ENCODE peak calls at places on chromosomes 3 and 15, in five cellular contexts. One of them, this sample, is unnamed.
A peak's percentile ranks its signal among the peaks of the same experiment; 100 is the strongest.

GRCh38 chr3:196203833-196204232 is 7.4 kb downstream of the ZDHHC19 start:
- DNase-seq in right lobe of liver: no peak
- DNase-seq in pancreas: no peak
- DNase-seq in hepatocyte: no peak
- DNase-seq in left ventricle myocardium inferior: no peak
- DNase-seq in this sample: no peak

GRCh38 chr3:186821429-186822367 is 15.4 kb upstream of the RFC4 start:
- DNase-seq in left ventricle myocardium inferior: no peak
- DNase-seq in pancreas: no peak
- DNase-seq in right lobe of liver: no peak
- DNase-seq in hepatocyte: peak; percentile 76
- DNase-seq in this sample: no peak

GRCh38 chr15:56783857-56784661 is 50.8 kb upstream of the ZNF280D start:
- DNase-seq in pancreas: no peak
- DNase-seq in left ventricle myocardium inferior: no peak
- DNase-seq in right lobe of liver: no peak
- DNase-seq in hepatocyte: no peak
- DNase-seq in this sample: no peak

GRCh38 chr3:129065727-129066087 is 5.1 kb downstream of the GP9 start:
- DNase-seq in hepatocyte: no peak
- DNase-seq in pancreas: no peak
- DNase-seq in left ventricle myocardium inferior: no peak
- DNase-seq in right lobe of liver: no peak
- DNase-seq in this sample: no peak

GRCh38 chr3:72445827-72446405 is 402.3 kb downstream of the SHQ1 start:
- DNase-seq in right lobe of liver: no peak
- DNase-seq in left ventricle myocardium inferior: no peak
- DNase-seq in pancreas: no peak
- DNase-seq in hepatocyte: no peak
- DNase-seq in this sample: no peak

GRCh38 chr15:74730619-74731316 is 5.4 kb upstream of the CYP1A1 start:
- DNase-seq in hepatocyte: peak; percentile 37
- DNase-seq in right lobe of liver: peak; percentile 33
- DNase-seq in pancreas: no peak
- DNase-seq in left ventricle myocardium inferior: no peak
- DNase-seq in this sample: no peak

GRCh38 chr3:96576935-96577334 is 237.5 kb upstream of the EPHA6 start:
- DNase-seq in pancreas: no peak
- DNase-seq in hepatocyte: no peak
- DNase-seq in right lobe of liver: no peak
- DNase-seq in left ventricle myocardium inferior: no peak
- DNase-seq in this sample: no peak

GRCh38 chr3:174002543-174002942 is 605.0 kb downstream of the NLGN1 start:
- DNase-seq in hepatocyte: peak; percentile 13
- DNase-seq in right lobe of liver: no peak
- DNase-seq in pancreas: no peak
- DNase-seq in left ventricle myocardium inferior: no peak
- DNase-seq in this sample: no peak

GRCh38 chr3:8001712-8002111 is 499.9 kb upstream of the LMCD1 start:
- DNase-seq in hepatocyte: no peak
- DNase-seq in right lobe of liver: no peak
- DNase-seq in left ventricle myocardium inferior: peak; percentile 35
- DNase-seq in pancreas: no peak
- DNase-seq in this sample: no peak

GRCh38 chr3:163056874-163057497 is 1560.4 kb downstream of the OTOL1 start:
- DNase-seq in pancreas: no peak
- DNase-seq in right lobe of liver: no peak
- DNase-seq in hepatocyte: peak; percentile 70
- DNase-seq in left ventricle myocardium inferior: no peak
- DNase-seq in this sample: no peak

GRCh38 chr3:64185436-64185835 is 39.8 kb downstream of the PRICKLE2 start:
- DNase-seq in right lobe of liver: no peak
- DNase-seq in pancreas: no peak
- DNase-seq in hepatocyte: no peak
- DNase-seq in left ventricle myocardium inferior: no peak
- DNase-seq in this sample: no peak

GRCh38 chr15:73886717-73887345 is 13.5 kb downstream of the TBC1D21 start:
- DNase-seq in pancreas: no peak
- DNase-seq in left ventricle myocardium inferior: no peak
- DNase-seq in hepatocyte: no peak
- DNase-seq in right lobe of liver: no peak
- DNase-seq in this sample: no peak

GRCh38 chr3:53071882-53072431 is 26.1 kb upstream of the SFMBT1 start:
- DNase-seq in right lobe of liver: no peak
- DNase-seq in left ventricle myocardium inferior: no peak
- DNase-seq in pancreas: no peak
- DNase-seq in hepatocyte: no peak
- DNase-seq in this sample: no peak

GRCh38 chr15:68417897-68418296 is 14.1 kb downstream of the ITGA11 start:
- DNase-seq in pancreas: no peak
- DNase-seq in right lobe of liver: no peak
- DNase-seq in hepatocyte: no peak
- DNase-seq in left ventricle myocardium inferior: no peak
- DNase-seq in this sample: no peak

GRCh38 chr3:2589336-2589969 is 490.8 kb downstream of the CNTN4 start:
- DNase-seq in pancreas: no peak
- DNase-seq in left ventricle myocardium inferior: no peak
- DNase-seq in right lobe of liver: no peak
- DNase-seq in hepatocyte: no peak
- DNase-seq in this sample: peak; percentile 26

GRCh38 chr3:136733317-136733833 is 18.8 kb downstream of the STAG1 start:
- DNase-seq in pancreas: no peak
- DNase-seq in left ventricle myocardium inferior: no peak
- DNase-seq in hepatocyte: no peak
- DNase-seq in right lobe of liver: no peak
- DNase-seq in this sample: no peak

GRCh38 chr3:182544542-182544941 is 248.8 kb upstream of the ATP11B start:
- DNase-seq in right lobe of liver: no peak
- DNase-seq in pancreas: no peak
- DNase-seq in left ventricle myocardium inferior: no peak
- DNase-seq in hepatocyte: no peak
- DNase-seq in this sample: no peak

GRCh38 chr3:177286034-177286433 is 88.8 kb upstream of the TBL1XR1 start:
- DNase-seq in right lobe of liver: no peak
- DNase-seq in pancreas: no peak
- DNase-seq in hepatocyte: peak; percentile 60
- DNase-seq in left ventricle myocardium inferior: no peak
- DNase-seq in this sample: peak; percentile 1

GRCh38 chr3:60070366-60070765 is 1020.5 kb upstream of the CFAP20DC start:
- DNase-seq in pancreas: no peak
- DNase-seq in right lobe of liver: no peak
- DNase-seq in hepatocyte: no peak
- DNase-seq in left ventricle myocardium inferior: no peak
- DNase-seq in this sample: no peak

GRCh38 chr15:100842756-100843730 is 36.6 kb upstream of the ALDH1A3 start:
- DNase-seq in right lobe of liver: no peak
- DNase-seq in hepatocyte: peak; percentile 22
- DNase-seq in pancreas: no peak
- DNase-seq in left ventricle myocardium inferior: no peak
- DNase-seq in this sample: no peak

GRCh38 chr15:67004142-67004541 is 61.3 kb upstream of the SMAD3 start:
- DNase-seq in right lobe of liver: no peak
- DNase-seq in left ventricle myocardium inferior: no peak
- DNase-seq in pancreas: no peak
- DNase-seq in hepatocyte: no peak
- DNase-seq in this sample: no peak

GRCh38 chr15:72155021-72155621 is 36.9 kb downstream of the SENP8 start:
- DNase-seq in left ventricle myocardium inferior: peak; percentile 75
- DNase-seq in pancreas: peak; percentile 96
- DNase-seq in right lobe of liver: peak; percentile 71
- DNase-seq in hepatocyte: peak; percentile 64
- DNase-seq in this sample: peak; percentile 100

GRCh38 chr3:125116311-125117069 is 60.7 kb upstream of the HEG1 start:
- DNase-seq in left ventricle myocardium inferior: no peak
- DNase-seq in pancreas: no peak
- DNase-seq in hepatocyte: peak; percentile 41
- DNase-seq in right lobe of liver: no peak
- DNase-seq in this sample: peak; percentile 80

GRCh38 chr3:188253800-188254452 is 100.0 kb downstream of the LPP start:
- DNase-seq in right lobe of liver: no peak
- DNase-seq in pancreas: no peak
- DNase-seq in left ventricle myocardium inferior: no peak
- DNase-seq in hepatocyte: no peak
- DNase-seq in this sample: no peak

GRCh38 chr15:70775160-70775559 is 11.8 kb upstream of the UACA start:
- DNase-seq in pancreas: no peak
- DNase-seq in left ventricle myocardium inferior: no peak
- DNase-seq in hepatocyte: no peak
- DNase-seq in right lobe of liver: no peak
- DNase-seq in this sample: no peak
- H3K4me1 ChIP-seq in pancreas: no peaks in the 10 kb centered on the region
- H3K4me1 ChIP-seq in left ventricle myocardium inferior: no peaks in the 10 kb centered on the region
- H3K4me1 ChIP-seq in hepatocyte: no peaks in the 10 kb centered on the region
- H3K4me1 ChIP-seq in right lobe of liver: no peaks in the 10 kb centered on the region
- H3K4me1 ChIP-seq in this sample: peaks cover 13% of the 10 kb centered on the region

DNA sequence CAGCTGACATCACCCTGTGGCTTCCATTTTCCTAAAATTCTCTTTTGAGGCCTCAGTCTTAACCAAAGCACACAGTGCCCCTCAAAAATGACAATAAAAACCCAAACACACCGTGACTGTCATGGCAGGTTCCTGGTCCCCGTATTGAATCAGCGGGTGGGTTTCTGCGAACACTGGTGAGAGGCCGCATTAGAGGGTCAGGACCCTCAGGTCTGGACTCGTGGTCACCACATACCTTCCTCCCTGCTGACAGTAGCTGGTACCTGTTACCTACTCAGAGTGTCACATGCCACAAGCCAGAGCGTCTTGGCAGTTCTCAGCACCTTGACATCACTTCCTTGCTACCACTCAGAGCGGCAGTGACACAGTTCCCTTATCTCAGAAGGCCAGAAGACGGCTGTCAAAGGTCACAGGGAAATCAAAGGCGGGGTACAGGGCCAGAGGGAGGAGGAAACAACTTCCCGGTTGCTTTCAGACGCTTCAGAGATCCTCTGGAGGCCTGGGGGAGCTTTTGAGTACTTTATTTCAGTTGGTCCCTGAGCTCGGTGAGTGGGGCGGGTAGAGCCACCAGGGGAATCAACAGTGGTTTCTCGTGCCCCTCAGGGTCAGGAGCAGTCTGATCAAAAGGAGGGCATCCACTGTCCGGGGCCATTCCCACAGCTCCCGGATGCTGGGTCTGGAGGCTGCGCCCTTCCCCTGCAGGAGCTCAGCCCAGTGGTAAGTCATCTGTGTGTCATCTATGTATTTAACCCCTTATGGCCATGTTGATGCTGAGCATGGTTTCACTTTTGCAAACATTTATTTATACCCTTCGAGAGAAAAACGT is at the start of the genes CCR5AS and CCRL2:
- DNase-seq in pancreas: no peak
- DNase-seq in hepatocyte: peak; percentile 66
- DNase-seq in right lobe of liver: peak; percentile 60
- DNase-seq in left ventricle myocardium inferior: peak; percentile 45
- DNase-seq in this sample: peak; percentile 12
- H3K4me3 ChIP-seq in pancreas: no peak within 1 kb of the TSS
- H3K4me3 ChIP-seq in hepatocyte: no peak within 1 kb of the TSS
- H3K4me3 ChIP-seq in right lobe of liver: peak within 1 kb of the TSS; percentile 9
- H3K4me3 ChIP-seq in left ventricle myocardium inferior: peak within 1 kb of the TSS; percentile 60
- H3K4me3 ChIP-seq in this sample: no peak within 1 kb of the TSS

DNA sequence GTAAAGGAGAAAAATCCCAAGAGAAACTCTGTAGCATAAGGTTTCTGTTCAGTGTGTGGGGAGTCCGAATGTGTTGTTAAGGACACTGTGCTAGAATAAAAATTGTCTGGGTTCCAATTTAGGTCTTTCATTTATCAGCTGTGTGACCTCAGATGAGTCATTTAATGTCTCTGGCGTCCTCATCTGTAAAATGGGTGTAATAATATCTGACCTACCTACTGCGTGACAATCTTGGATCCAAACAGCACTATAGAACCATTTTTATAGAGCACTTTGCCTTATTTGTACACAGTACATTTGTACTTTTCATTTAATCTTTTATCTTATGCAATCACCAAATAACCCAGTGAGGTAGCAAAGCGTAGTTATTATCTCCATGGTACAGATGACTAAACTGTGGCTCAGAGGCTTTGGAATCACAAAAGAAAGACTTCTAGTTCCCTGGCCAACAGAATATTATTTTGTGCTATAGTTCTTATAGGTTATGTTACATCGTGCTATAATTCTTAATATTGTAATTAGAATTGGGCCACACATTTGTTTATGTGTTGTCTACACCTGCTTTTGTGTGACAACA is 46.6 kb upstream of the TNIK start:
- DNase-seq in right lobe of liver: no peak
- DNase-seq in hepatocyte: no peak
- DNase-seq in left ventricle myocardium inferior: no peak
- DNase-seq in pancreas: no peak
- DNase-seq in this sample: no peak
- H3K4me1 ChIP-seq in right lobe of liver: no peaks in the 10 kb centered on the region
- H3K4me1 ChIP-seq in hepatocyte: no peaks in the 10 kb centered on the region
- H3K4me1 ChIP-seq in left ventricle myocardium inferior: no peaks in the 10 kb centered on the region
- H3K4me1 ChIP-seq in pancreas: no peaks in the 10 kb centered on the region
- H3K4me1 ChIP-seq in this sample: no peaks in the 10 kb centered on the region

GRCh38 chr15:28093761-28094535 is 5.2 kb downstream of the OCA2 start:
- DNase-seq in right lobe of liver: no peak
- DNase-seq in pancreas: no peak
- DNase-seq in hepatocyte: no peak
- DNase-seq in left ventricle myocardium inferior: no peak
- DNase-seq in this sample: peak; percentile 50

GRCh38 chr15:28096411-28096719 is 2.8 kb downstream of the OCA2 start:
- DNase-seq in pancreas: no peak
- DNase-seq in right lobe of liver: no peak
- DNase-seq in left ventricle myocardium inferior: no peak
- DNase-seq in hepatocyte: no peak
- DNase-seq in this sample: no peak

GRCh38 chr15:28096720-28097431 is 2.2 kb downstream of the OCA2 start:
- DNase-seq in pancreas: no peak
- DNase-seq in left ventricle myocardium inferior: no peak
- DNase-seq in hepatocyte: peak; percentile 57
- DNase-seq in right lobe of liver: no peak
- DNase-seq in this sample: peak; percentile 66

GRCh38 chr15:28097656-28098359 is 1.3 kb downstream of the OCA2 start:
- DNase-seq in hepatocyte: no peak
- DNase-seq in right lobe of liver: no peak
- DNase-seq in pancreas: no peak
- DNase-seq in left ventricle myocardium inferior: no peak
- DNase-seq in this sample: peak; percentile 26

GRCh38 chr15:28094732-28095521 is 4.2 kb downstream of the OCA2 start:
- DNase-seq in right lobe of liver: peak; percentile 81
- DNase-seq in hepatocyte: peak; percentile 46
- DNase-seq in pancreas: peak; percentile 88
- DNase-seq in left ventricle myocardium inferior: no peak
- DNase-seq in this sample: peak; percentile 91
- H3K4me3 ChIP-seq in right lobe of liver: peak overlapping the region; percentile 20
- H3K4me3 ChIP-seq in hepatocyte: peak overlapping the region; percentile 10
- H3K4me3 ChIP-seq in pancreas: peak overlapping the region; percentile 42
- H3K4me3 ChIP-seq in left ventricle myocardium inferior: peak overlapping the region; percentile 70
- H3K4me3 ChIP-seq in this sample: no peak overlapping the region